ENCODE peak calls at places on chromosomes 16 and 17, in six cellular contexts. U is memory B cell; I is amniotic stem cell; K is CD4-positive, CD25-positive, alpha-beta regulatory T cell; O is IMR-90; A is activated CD8-positive, alpha-beta memory T cell treated with anti-CD3 and anti-CD28 coated beads for 48 hours. J is an unnamed sample.

GRCh38 chr17:52885882-52886281 is 727.4 kb upstream of the CA10 start:
- DNase-seq in U (no peak), I (no peak), K (no peak), O (no peak), A (no peak), J (no peak)

GRCh38 chr17:78338860-78339259 is 21.0 kb downstream of the SOCS3 start:
- DNase-seq in U (no peak), I (no peak), K (no peak), O (no peak), A (no peak), J (no peak)

GRCh38 chr17:6573982-6574688 is 17.8 kb upstream of the PITPNM3 start:
- DNase-seq in U (no peak), I (no peak), K (no peak), O (no peak), A (no peak), J (no peak)

GRCh38 chr17:78599419-78599818 is 22.2 kb upstream of the DNAH17 start:
- DNase-seq in U (no peak), I (no peak), K (no peak), O (peak), A (no peak), J (no peak)

GRCh38 chr16:86651013-86651627 is 72.8 kb downstream of the FOXL1 start:
- DNase-seq in U (no peak), I (no peak), K (no peak), O (no peak), A (no peak), J (no peak)

GRCh38 chr17:75476274-75476673 is 19.8 kb downstream of the TMEM94 start:
- DNase-seq in U (no peak), I (no peak), K (no peak), O (peak), A (no peak), J (peak)

GRCh38 chr16:19886061-19886792 is 1.6 kb upstream of the GPRC5B start:
- DNase-seq in U (peak), I (peak), K (peak), O (peak), A (peak), J (peak)

GRCh38 chr17:75346906-75347305 is 57.7 kb upstream of the SLC25A19 start:
- DNase-seq in U (no peak), I (no peak), K (no peak), O (peak), A (no peak), J (peak)

GRCh38 chr17:77332034-77332971 is 191.5 kb downstream of the SEC14L1 start:
- DNase-seq in U (no peak), I (no peak), K (peak), O (no peak), A (no peak), J (no peak)

GRCh38 chr17:863880-864279 is 81.7 kb downstream of the MRM3 start:
- DNase-seq in U (no peak), I (no peak), K (no peak), O (no peak), A (no peak), J (no peak)

GRCh38 chr17:76597156-76598003 is 11.7 kb upstream of the ST6GALNAC2 start:
- DNase-seq in U (no peak), I (no peak), K (no peak), O (no peak), A (no peak), J (no peak)

GRCh38 chr17:38539386-38539785 is 66.4 kb downstream of the SRCIN1 start:
- DNase-seq in U (no peak), I (no peak), K (no peak), O (no peak), A (no peak), J (no peak)

GRCh38 chr17:2042355-2042929 is 620 bp downstream of the OVCA2 start:
- DNase-seq in U (no peak), I (no peak), K (no peak), O (no peak), A (no peak), J (peak)

GRCh38 chr16:12206031-12206748 is 229.7 kb downstream of the SNX29 start:
- DNase-seq in U (no peak), I (no peak), K (no peak), O (no peak), A (no peak), J (no peak)

GRCh38 chr17:8005951-8006730 is 3.7 kb downstream of the GUCY2D start:
- DNase-seq in U (no peak), I (no peak), K (no peak), O (no peak), A (no peak), J (no peak)

GRCh38 chr16:27238016-27238587 is 30.5 kb downstream of the NSMCE1 start:
- DNase-seq in U (no peak), I (no peak), K (no peak), O (no peak), A (no peak), J (no peak)

GRCh38 chr16:81469183-81469677 is 24.6 kb downstream of the CMIP start:
- DNase-seq in U (no peak), I (no peak), K (no peak), O (no peak), A (no peak), J (no peak)

GRCh38 chr17:40819528-40820125 is 2.8 kb downstream of the KRT10 start:
- DNase-seq in U (no peak), I (no peak), K (no peak), O (peak), A (no peak), J (peak)

GRCh38 chr17:1122681-1123396 is 56.9 kb downstream of the ABR start:
- DNase-seq in U (peak), I (peak), K (peak), O (peak), A (peak), J (peak)

GRCh38 chr16:58733248-58733670 is 857 bp downstream of the GOT2 start:
- DNase-seq in U (no peak), I (no peak), K (no peak), O (peak), A (no peak), J (peak)

GRCh38 chr16:53083123-53083522 is 28.3 kb downstream of the CHD9 start:
- DNase-seq in U (no peak), I (no peak), K (no peak), O (peak), A (no peak), J (peak)

GRCh38 chr17:77863814-77864161 is 94.7 kb upstream of the TNRC6C start:
- DNase-seq in U (no peak), I (no peak), K (no peak), O (no peak), A (no peak), J (peak)

GRCh38 chr16:75627856-75628255 is 4.8 kb upstream of the ADAT1 start:
- DNase-seq in U (no peak), I (no peak), K (no peak), O (peak), A (no peak), J (peak)

J was measured in fibroblast of the aortic adventitia.